ENCODE peak calls at places on chromosomes 13 and 19, in six cellular contexts. P, M, T, H, O and L are unnamed samples.

GRCh38 chr13:75635101-75635620 is 969 bp upstream of the LMO7 start:
- DNase-seq in P (peak), T (no peak), M (no peak), H (no peak), O (peak), L (no peak)

GRCh38 chr13:107886118-107886517 is 329.2 kb downstream of the LIG4 start:
- DNase-seq in O (no peak), T (no peak), H (no peak), M (no peak), P (no peak), L (no peak)

GRCh38 chr13:26558074-26558805 is 757 bp downstream of the WASF3 start:
- DNase-seq in O (peak), P (peak), H (no peak), M (no peak), T (peak), L (peak)

GRCh38 chr19:1020868-1021425 is at the start of gene TMEM259:
- DNase-seq in H (peak), O (peak), M (peak), T (peak), P (peak), L (peak)

GRCh38 chr13:21673592-21674270 is 2.9 kb downstream of the FGF9 start:
- DNase-seq in H (peak), P (no peak), M (peak), T (peak), O (peak), L (peak)

GRCh38 chr19:28466107-28467045 is 746.6 kb downstream of the UQCRFS1 start:
- DNase-seq in O (peak), M (peak), T (peak), P (no peak), H (peak), L (peak)

GRCh38 chr19:18832331-18833140 is 777 bp downstream of the UPF1 start:
- DNase-seq in T (no peak), H (peak), M (no peak), O (peak), P (peak), L (no peak)

GRCh38 chr19:54245936-54246335 is 3.3 kb upstream of the LILRA6 start:
- DNase-seq in H (no peak), O (no peak), M (no peak), P (no peak), T (no peak), L (no peak)

GRCh38 chr19:38046254-38047047 is 139.4 kb downstream of the SIPA1L3 start:
- DNase-seq in H (no peak), O (no peak), T (no peak), M (peak), P (no peak), L (no peak)

GRCh38 chr19:44740351-44740824 is 8.1 kb upstream of the BCL3 start:
- DNase-seq in T (no peak), P (no peak), M (no peak), O (peak), H (no peak), L (no peak)

GRCh38 chr13:37306778-37307544 is 201.5 kb upstream of the CSNK1A1L start:
- DNase-seq in O (no peak), M (no peak), H (no peak), P (no peak), T (peak), L (peak)

GRCh38 chr19:46945668-46946067 is 74.0 kb upstream of the NPAS1 start:
- DNase-seq in H (no peak), P (peak), M (no peak), O (peak), T (no peak), L (peak)

DNA sequence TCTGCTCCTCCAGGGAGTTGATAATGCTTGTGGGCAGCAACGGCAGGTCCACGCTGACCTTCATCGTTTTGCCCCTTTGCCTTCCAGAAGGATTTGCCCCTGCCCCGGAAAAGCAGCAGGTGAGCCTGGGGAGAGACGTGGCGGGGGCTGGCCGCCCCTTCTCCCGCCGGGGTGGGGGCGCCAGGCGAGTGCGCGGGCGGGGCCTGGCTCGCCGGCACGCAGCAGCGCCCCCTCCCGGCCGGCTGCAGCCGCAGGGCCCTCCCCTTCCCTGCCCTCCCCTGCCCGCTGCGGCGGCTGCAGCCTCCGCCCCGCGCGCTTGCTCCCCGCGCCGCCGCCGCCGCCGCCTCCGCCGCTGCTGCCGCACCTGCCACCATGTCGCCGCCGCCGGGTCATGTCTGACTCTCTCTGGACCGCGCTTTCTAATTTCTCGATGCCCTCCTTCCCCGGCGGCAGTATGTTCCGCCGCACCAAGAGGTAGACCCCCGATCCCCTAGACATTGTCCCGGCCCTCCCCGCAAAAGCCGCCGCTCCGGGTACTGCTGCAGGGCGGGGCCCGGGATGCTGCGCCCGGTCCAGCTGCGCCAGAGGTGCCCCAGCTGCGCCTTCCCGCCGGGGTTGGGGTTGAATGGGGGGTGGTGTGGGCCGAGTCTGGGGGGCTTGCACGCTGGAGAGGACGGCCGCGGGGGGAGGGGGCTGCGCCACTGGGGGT is at the start of gene MAST1:
- DNase-seq in T (no peak), P (no peak), M (peak), H (no peak), O (peak), L (no peak)
- H3K4me3 ChIP-seq in T (peak), P (no peak), M (peak), H (peak), O (no peak), L (no peak)

GRCh38 chr19:49665301-49666119 is at the start of the genes BCL2L12 and IRF3:
- DNase-seq in M (peak), O (peak), H (peak), P (peak), T (peak), L (peak)

GRCh38 chr19:49662011-49662410 is 3.6 kb downstream of the IRF3 start:
- DNase-seq in P (no peak), H (no peak), O (no peak), M (no peak), T (no peak), L (no peak)

GRCh38 chr19:49663224-49663623 is 2.4 kb downstream of the IRF3 start:
- DNase-seq in T (no peak), H (no peak), O (no peak), M (no peak), P (no peak), L (no peak)

GRCh38 chr19:49666120-49666444 is 349 bp downstream of the BCL2L12 start:
- DNase-seq in M (no peak), T (no peak), H (no peak), O (no peak), P (no peak), L (no peak)

GRCh38 chr19:49664171-49665070 is 1.2 kb downstream of the IRF3 start:
- DNase-seq in H (peak), M (peak), O (peak), T (peak), P (peak), L (peak)
- TF ChIP-seq CTCF in H (no peak), M (no peak), O (no peak), T (no peak), P (peak), L (no peak)

DNA sequence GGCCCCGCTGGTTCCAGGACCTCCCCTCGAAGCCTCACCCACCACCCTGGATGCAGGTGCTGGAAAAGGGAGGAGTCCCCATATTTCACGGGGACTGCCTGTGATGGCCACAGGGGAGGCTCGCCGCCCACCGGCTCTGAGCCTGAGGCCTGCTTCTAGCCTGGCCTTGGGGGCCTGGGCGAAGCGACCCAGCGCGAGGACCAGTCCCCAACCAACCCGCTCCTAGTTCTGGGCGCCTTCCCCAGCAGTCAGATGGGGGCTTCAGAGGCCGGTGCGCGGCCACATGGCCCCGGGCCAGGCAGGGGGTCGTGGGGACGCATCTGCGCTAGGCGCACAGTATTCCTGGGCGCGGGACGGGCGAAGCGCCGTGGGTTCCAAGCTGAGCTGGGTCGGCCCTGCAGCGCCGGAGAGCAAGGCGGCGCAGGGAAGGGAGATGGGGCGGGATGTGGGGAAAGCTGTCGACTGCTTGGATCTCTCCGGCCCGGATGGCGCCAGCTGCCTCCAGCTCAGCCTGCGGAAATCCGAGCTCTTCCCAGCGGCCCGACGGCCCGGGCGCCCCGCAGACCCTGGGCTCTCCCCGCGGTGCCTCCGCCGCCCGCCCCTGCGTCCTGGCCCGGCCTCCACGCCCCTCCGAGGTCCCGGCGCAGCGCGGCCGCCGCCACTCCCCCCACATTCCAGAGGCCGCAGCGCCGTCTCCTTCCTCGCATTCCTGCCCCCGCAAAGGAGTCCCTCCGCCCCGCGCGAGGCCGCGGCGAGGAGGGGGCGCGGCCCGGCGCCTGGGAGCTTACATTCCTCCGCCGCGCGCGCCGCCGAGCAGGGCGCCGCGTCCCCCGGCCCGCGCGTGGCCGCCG is at the start of gene WTIP:
- DNase-seq in H (peak), M (peak), O (peak), P (peak), T (peak), L (peak)
- H3K4me3 ChIP-seq in H (peak), M (peak), O (peak), P (peak), T (peak), L (peak)

DNA sequence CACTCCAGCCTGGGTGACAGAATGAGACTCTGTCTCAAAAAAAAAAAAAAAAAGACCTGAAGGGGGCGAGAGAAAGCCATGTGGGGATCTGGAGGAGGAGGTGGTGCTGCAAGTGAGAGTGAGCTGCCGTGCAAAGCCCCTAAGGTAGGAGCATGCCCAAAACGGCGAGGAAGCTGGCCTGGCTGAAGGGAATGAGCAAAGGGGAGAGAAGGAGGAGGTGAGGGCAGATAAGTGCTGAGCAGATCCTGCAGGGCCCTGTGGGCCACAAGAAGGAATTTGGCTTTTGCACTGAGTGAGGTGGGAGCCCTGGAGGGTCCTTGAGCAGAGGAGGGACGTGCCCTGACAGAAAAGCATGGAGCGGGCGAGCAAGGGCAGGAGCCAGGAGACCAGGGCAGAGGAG is 19.4 kb upstream of the ADGRE5 start:
- DNase-seq in T (no peak), H (no peak), P (no peak), O (no peak), M (no peak), L (peak)
- TF ChIP-seq CTCF in T (no peak), H (peak), P (no peak), O (no peak), M (no peak), L (peak)

DNA sequence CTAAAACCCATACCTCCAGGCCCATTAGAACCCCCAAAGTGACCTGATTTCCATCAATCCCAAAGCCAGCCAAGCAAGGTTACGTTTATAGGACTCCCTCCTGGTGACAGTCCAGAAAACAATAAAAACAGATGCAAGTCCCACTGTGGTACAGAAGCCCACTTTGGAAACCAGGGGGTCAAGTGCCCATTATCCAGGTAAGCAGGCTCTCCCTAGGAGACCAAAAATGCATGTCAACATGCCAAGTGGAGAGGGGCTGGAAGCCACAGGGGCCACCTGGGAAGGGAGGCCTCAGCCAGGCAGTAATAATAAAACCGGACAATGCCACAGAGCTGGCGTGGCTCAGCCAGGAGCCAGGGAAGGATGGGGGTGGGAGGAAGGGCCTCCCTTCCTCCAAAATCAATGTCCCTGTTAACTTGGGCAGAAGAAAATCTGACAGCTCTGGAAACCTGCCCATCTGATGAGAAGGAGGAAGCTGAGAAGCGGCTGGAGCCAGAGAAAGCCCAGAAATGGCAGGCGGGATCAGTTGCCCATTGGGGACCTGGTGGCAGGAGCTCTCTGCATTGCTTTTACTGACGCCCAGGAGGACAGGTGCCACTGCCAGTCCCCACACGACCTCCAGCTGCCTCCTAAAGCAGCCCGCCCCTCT is 160.4 kb downstream of the ZIC5 start:
- DNase-seq in M (no peak), T (no peak), O (no peak), H (no peak), P (no peak), L (no peak)
- H3K4me3 ChIP-seq in M (no peak), T (no peak), O (no peak), H (no peak), P (no peak), L (no peak)

GRCh38 chr13:97567510-97568243 is 133.7 kb downstream of the RAP2A start:
- DNase-seq in O (peak), P (no peak), H (peak), M (peak), T (peak), L (peak)

GRCh38 chr13:97568850-97569249 is 134.9 kb downstream of the RAP2A start:
- DNase-seq in M (peak), H (no peak), T (no peak), P (no peak), O (no peak), L (no peak)

GRCh38 chr13:97562962-97563361 is 129.0 kb downstream of the RAP2A start:
- DNase-seq in T (no peak), H (no peak), P (no peak), O (no peak), M (no peak), L (no peak)

GRCh38 chr13:97564929-97565328 is 131.0 kb downstream of the RAP2A start:
- DNase-seq in T (no peak), O (no peak), H (no peak), P (no peak), M (no peak), L (no peak)

GRCh38 chr13:97566907-97567306 is 132.9 kb downstream of the RAP2A start:
- DNase-seq in H (no peak), P (no peak), M (no peak), T (no peak), O (no peak), L (no peak)
- TF ChIP-seq CTCF in H (no peak), P (no peak), M (no peak), T (no peak), O (no peak), L (no peak)